ENCODE peak calls at places on chromosomes 1 and 21, in eight cellular contexts. U, M, B, K, V, P, G and T are unnamed samples.

GRCh38 chr1:182426442-182427430 is 23.2 kb upstream of the RGSL1 start:
- DNase-seq in B (no peak), M (no peak), G (no peak), U (no peak), V (peak), K (no peak), P (no peak), T (no peak)

GRCh38 chr1:247824023-247824422 is at the start of gene OR14A16:
- DNase-seq in K (peak), U (no peak), G (no peak), V (no peak), B (no peak), M (no peak), P (no peak), T (no peak)

GRCh38 chr21:28111151-28111619 is 881.5 kb downstream of the LTN1 start:
- DNase-seq in M (no peak), G (no peak), U (no peak), K (no peak), P (peak), B (no peak), V (no peak), T (no peak)

GRCh38 chr21:30340714-30341573 is 3.5 kb upstream of the KRTAP27-1 start:
- DNase-seq in U (peak), P (peak), G (peak), V (no peak), B (peak), M (peak), K (peak), T (no peak)

GRCh38 chr1:145884675-145885074 is 991 bp downstream of the ANKRD35 start:
- DNase-seq in B (no peak), K (no peak), P (no peak), U (no peak), G (no peak), V (no peak), M (no peak), T (no peak)

GRCh38 chr1:178094752-178095645 is 1.1 kb downstream of the RASAL2 start:
- DNase-seq in K (no peak), M (no peak), U (no peak), V (no peak), P (no peak), G (no peak), B (no peak), T (no peak)

GRCh38 chr1:39902121-39902807 is 547 bp upstream of the MYCL start:
- DNase-seq in V (no peak), B (peak), G (peak), M (peak), U (peak), P (peak), K (peak), T (no peak)

GRCh38 chr21:38311765-38312164 is 55.0 kb downstream of the KCNJ15 start:
- DNase-seq in G (no peak), K (no peak), V (no peak), B (no peak), P (no peak), M (no peak), U (no peak), T (no peak)

GRCh38 chr1:240455228-240455821 is 156.6 kb downstream of the GREM2 start:
- DNase-seq in G (no peak), M (no peak), V (no peak), U (no peak), B (no peak), K (peak), P (peak), T (no peak)

GRCh38 chr1:35585281-35585680 is 12.2 kb downstream of the TFAP2E start:
- DNase-seq in P (no peak), B (no peak), U (no peak), M (no peak), K (no peak), G (no peak), V (no peak), T (no peak)

GRCh38 chr1:185355947-185356346 is 38.9 kb upstream of the IVNS1ABP start:
- DNase-seq in P (no peak), B (no peak), G (no peak), U (no peak), M (no peak), K (no peak), V (no peak), T (no peak)

GRCh38 chr1:155932487-155932886 is 1.7 kb downstream of the KHDC4 start:
- DNase-seq in B (no peak), U (no peak), P (no peak), G (no peak), K (no peak), M (no peak), V (no peak), T (no peak)

GRCh38 chr1:67174716-67175284 is 8.5 kb downstream of the IL23R start:
- DNase-seq in P (no peak), K (no peak), M (no peak), V (no peak), B (no peak), U (no peak), G (no peak), T (no peak)

GRCh38 chr1:158989424-158989823 is 20.3 kb upstream of the IFI16 start:
- DNase-seq in V (no peak), P (no peak), U (no peak), K (no peak), G (no peak), B (no peak), M (no peak), T (no peak)

GRCh38 chr21:36246080-36246631 is 73.8 kb upstream of the MORC3 start:
- DNase-seq in G (no peak), V (no peak), P (no peak), B (no peak), M (no peak), K (no peak), U (no peak), T (no peak)

GRCh38 chr21:46084709-46085108 is 13.2 kb upstream of the COL6A2 start:
- DNase-seq in K (no peak), V (no peak), B (no peak), U (no peak), M (no peak), G (no peak), P (no peak), T (no peak)

GRCh38 chr1:227883073-227883520 is 64.6 kb downstream of the WNT9A start:
- DNase-seq in K (no peak), B (no peak), V (no peak), M (no peak), U (no peak), P (peak), G (no peak), T (no peak)

DNA sequence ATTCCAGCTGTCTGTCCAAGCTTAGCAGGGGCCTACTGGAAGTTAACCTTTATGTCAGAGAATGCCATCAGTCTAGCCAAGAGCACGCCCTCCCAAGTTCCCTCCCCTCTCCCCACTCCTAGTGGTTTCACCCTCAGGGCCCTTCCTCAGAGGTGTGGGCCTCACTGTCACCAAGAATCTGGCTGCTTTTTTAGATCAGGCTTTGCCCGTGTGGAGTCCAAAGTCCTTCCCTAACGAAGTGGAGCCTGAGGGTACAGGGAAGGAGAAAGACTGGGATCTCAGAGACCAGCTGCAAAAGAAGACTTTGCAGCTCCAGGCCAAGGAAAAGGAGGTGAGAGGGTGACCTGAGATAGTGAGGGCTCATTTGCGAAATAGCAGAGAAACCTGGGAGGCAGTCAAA is 4.1 kb downstream of the C1orf74 start:
- DNase-seq in P (no peak), B (no peak), V (no peak), G (no peak), U (no peak), K (no peak), M (no peak), T (no peak)
- TF ChIP-seq REST in P (no peak), B (no peak), V (no peak), G (no peak), U (no peak), K (no peak), M (no peak), T (no peak)

DNA sequence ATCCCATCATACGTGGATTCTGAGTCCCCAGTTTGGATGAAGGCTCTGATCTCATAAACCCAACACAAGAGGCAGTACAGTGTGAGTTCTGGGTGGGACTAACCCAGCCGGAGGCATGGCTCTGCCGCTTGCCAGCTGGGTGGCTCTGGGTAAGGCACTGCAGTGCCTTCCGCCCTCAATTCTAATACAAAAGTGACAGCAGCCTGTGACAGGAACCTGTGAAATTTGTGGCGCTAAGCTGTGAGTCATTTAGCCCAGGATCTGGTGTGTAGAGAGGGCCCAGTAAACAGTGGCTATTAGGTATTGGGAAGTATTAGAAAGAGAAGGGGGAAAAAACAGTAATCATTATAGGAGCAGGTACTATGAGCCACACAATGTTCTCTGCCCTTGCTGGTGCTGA is 23.3 kb downstream of the HSPG2 start:
- DNase-seq in G (no peak), P (no peak), M (no peak), B (no peak), V (no peak), K (no peak), U (no peak), T (no peak)
- TF ChIP-seq REST in G (no peak), P (no peak), M (no peak), B (no peak), V (no peak), K (no peak), U (no peak), T (no peak)

DNA sequence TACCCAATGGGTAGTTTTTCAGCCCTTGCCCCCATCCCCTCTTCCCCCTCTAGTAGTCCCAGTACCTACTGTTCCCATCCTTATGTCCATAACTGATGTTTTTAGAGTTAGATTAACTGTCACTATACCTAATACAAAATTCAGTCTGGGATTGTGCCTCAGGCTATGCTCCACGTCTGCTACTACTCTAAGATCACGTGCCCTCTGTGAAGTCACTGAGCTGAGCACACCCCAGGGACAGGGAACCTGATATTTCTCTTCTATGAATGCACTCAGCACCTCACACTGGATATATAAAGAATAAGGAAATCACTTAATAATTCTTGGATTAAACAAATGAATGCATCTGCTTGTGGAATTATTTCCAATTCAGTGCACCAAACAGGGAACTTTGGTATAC is 308.0 kb downstream of the SMYD3 start:
- DNase-seq in P (no peak), G (no peak), M (no peak), K (no peak), V (no peak), U (no peak), B (no peak), T (no peak)
- TF ChIP-seq REST in P (no peak), G (no peak), M (no peak), K (no peak), V (no peak), U (no peak), B (no peak), T (no peak)

GRCh38 chr1:171081994-171082295 is 8.8 kb upstream of the FMO3 start:
- DNase-seq in B (no peak), U (no peak), P (no peak), M (no peak), G (no peak), K (no peak), V (no peak), T (no peak)

GRCh38 chr1:171084879-171085278 is 5.8 kb upstream of the FMO3 start:
- DNase-seq in B (no peak), K (no peak), U (no peak), V (no peak), M (no peak), P (no peak), G (no peak), T (no peak)

GRCh38 chr1:171083222-171083621 is 7.5 kb upstream of the FMO3 start:
- DNase-seq in U (no peak), M (no peak), P (no peak), B (no peak), K (no peak), V (no peak), G (no peak), T (no peak)

GRCh38 chr1:171084091-171084490 is 6.6 kb upstream of the FMO3 start:
- DNase-seq in M (no peak), K (no peak), P (no peak), V (no peak), B (no peak), G (no peak), U (no peak), T (no peak)

DNA sequence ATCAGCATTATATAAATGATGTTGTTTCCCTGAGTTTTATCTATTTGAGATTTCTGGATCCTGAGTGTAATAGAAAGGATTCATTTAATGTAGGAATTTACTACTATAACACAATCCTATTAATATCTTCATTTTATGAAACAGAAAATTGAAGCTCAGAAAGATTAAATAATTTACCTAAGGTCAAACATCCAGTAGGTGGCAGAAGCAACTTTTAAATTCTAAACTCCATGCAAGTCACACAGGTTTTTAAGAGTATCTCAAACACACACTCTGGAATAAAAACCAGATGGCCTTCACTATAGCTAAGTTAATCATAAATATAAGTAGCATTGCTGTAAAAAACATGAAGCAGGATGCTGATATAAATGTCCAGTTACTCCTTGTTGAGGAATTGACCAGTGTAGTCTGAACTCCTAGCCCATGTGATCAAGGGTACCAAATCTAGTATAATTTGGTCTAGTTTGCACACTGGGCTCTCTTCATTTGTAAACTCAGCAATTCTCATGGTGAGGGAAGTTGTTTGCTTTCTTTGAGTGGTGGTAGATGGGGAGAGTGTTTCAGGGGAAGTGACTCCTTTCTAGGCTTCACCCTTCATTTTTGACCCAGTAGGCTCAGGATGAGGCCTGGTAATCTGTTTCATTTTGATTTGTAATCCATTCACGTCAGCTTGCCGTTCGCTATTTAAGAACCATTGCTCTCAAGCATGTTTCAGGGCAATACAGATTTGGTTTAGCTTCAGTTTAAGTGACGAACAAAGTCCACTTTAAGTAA is 9.3 kb upstream of the FMO3 start:
- DNase-seq in K (peak), M (no peak), B (peak), P (peak), G (no peak), V (no peak), U (no peak), T (no peak)
- TF ChIP-seq REST in K (no peak), M (no peak), B (no peak), P (no peak), G (no peak), V (no peak), U (no peak), T (no peak)

DNA sequence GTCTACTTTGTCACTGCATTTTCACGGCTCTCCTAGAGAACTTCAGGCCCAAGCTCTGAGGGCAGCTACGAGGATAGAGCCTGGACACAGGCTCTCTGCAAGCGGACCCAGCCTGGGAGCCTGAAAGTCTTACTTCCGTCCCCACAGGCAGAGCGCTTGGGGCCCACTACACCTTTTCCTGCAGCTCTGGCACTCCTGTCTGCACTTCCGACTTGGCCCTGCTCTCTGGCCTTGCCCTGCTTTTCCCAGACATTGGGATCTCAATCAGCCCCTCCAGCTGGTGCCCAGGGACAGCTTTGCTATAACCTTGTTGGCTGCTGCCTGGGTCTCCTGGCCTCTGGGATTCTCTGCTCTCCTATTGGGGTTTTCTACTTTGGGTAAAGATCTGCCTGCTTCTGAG is 27.6 kb downstream of the WNT4 start:
- DNase-seq in U (no peak), G (no peak), M (no peak), B (no peak), V (no peak), P (peak), K (no peak), T (no peak)
- TF ChIP-seq REST in U (no peak), G (no peak), M (no peak), B (no peak), V (no peak), P (no peak), K (no peak), T (no peak)

DNA sequence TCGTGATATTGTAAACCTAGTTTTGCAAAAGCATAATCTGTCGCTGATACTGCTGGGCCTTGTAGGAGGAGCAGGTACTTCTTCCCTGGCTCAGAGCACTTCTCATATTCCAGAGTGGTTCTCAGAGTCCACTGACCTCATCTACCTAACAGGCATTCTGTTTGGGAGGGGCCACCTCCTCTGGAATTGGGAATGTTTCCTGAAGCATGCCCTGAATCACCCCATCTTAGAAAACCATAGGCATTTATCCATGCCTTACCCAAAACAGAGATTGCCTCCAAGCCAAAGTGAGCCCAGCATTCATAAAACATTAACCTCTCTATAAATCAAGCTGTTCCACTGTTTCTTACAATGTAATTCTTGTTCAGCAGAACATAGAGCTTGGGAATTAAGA is 35.1 kb downstream of the SLC44A3 start:
- DNase-seq in U (no peak), P (no peak), K (peak), B (no peak), G (no peak), V (no peak), M (no peak), T (no peak)
- TF ChIP-seq REST in U (no peak), P (no peak), K (no peak), B (no peak), G (no peak), V (no peak), M (no peak), T (no peak)

GRCh38 chr1:55854911-55855310 is 639.7 kb upstream of the USP24 start:
- DNase-seq in M (no peak), G (no peak), B (no peak), V (no peak), K (no peak), U (no peak), P (no peak), T (no peak)
- TF ChIP-seq REST in M (no peak), G (no peak), B (no peak), V (no peak), K (no peak), U (no peak), P (no peak), T (no peak)

DNA sequence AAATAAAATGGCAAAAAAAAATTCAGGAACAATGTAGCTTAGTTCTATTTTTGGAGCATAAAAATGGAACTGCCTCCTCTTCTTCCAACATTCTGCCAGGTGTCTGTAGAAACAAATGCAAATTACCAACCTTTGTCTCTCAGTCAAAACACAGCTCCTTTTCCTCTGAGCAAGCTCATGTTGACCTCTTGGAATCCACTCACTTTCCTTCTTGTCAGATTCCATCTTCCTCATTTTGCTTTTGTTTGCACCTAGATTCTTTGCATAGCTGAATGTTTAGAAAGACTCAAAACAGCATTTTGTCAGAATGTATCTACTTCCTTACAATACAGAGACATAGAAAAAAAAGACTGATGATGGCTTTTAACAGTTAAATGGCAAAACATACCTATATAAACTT is 178.2 kb downstream of the ADGRL2 start:
- DNase-seq in G (no peak), U (no peak), M (no peak), B (no peak), K (peak), P (no peak), V (no peak), T (no peak)
- TF ChIP-seq REST in G (no peak), U (no peak), M (no peak), B (no peak), K (no peak), P (no peak), V (no peak), T (no peak)

DNA sequence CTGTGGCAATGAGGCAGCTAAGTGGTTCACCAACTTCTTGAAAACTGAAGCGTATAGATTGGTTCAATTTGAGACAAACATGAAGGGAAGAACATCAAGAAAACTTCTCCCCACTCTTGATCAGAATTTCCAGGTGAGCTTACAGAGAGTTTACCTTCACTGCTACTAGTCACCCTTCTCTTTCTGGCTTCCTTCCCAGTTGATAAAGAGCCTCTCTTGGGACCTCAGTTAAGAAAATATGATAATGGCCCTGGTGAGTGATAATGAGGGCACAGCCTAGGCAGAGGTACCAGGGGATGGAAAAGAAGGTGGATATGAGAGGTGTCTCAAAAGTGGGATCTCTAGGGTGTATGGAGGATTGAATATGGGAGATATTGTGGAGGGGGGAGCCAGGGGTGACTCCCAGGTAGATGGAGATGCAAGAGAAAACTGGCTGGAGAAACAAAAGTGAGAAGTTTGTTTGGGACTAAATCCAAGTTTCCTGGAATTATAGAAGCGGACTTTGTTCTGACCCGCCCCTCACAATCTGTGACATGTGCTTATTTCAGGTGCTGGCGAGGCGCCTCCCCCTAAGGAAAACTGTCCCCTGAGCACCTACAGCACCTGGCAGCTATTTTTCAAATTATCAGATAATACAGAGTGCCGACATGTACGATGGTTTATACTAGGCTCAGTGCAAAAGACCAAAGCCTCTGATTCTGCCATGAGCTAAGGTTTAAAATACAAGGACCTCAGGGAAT is 13.7 kb downstream of the MTARC2 start:
- DNase-seq in K (no peak), P (no peak), G (peak), V (no peak), B (no peak), M (no peak), U (no peak), T (no peak)
- TF ChIP-seq REST in K (no peak), P (no peak), G (no peak), V (no peak), B (no peak), M (no peak), U (no peak), T (no peak)